ENCODE peak calls at places on chromosome 7, in seven cellular contexts. C is K562, P is HCT116, J is HepG2, U is SK-N-SH, F is H1, X is GM12878. B is an unnamed sample.

GRCh38 chr7:130910949-130911944 is 177.2 kb upstream of the KLF14 start:
- DNase-seq in C (peak), J (peak), X (no peak), U (no peak), F (no peak), P (no peak), B (no peak)

GRCh38 chr7:57769131-57769530 is 319.2 kb downstream of the ZNF716 start:
- DNase-seq in J (no peak), C (no peak), P (no peak), U (no peak), X (no peak), F (no peak), B (no peak)

GRCh38 chr7:127809285-127809702 is 157.3 kb downstream of the SND1 start:
- DNase-seq in U (peak), C (no peak), P (no peak), F (no peak), X (no peak), J (no peak), B (no peak)

GRCh38 chr7:17402628-17403278 is 104.3 kb downstream of the AHR start:
- DNase-seq in X (peak), P (no peak), J (no peak), C (no peak), U (no peak), F (no peak), B (no peak)

GRCh38 chr7:143389316-143390097 is 8.4 kb downstream of the ZYX start:
- DNase-seq in J (no peak), F (no peak), X (no peak), P (no peak), U (no peak), C (no peak), B (no peak)

GRCh38 chr7:30390872-30391646 is 87.5 kb downstream of the NOD1 start:
- DNase-seq in X (no peak), F (no peak), J (no peak), C (no peak), U (no peak), P (no peak), B (no peak)

GRCh38 chr7:128387216-128387615 is 22.6 kb downstream of the IMPDH1 start:
- DNase-seq in C (no peak), F (no peak), X (no peak), U (peak), J (no peak), P (no peak), B (no peak)

GRCh38 chr7:21076054-21076453 is 289.4 kb upstream of the SP8 start:
- DNase-seq in U (no peak), J (peak), F (no peak), C (no peak), X (no peak), P (no peak), B (no peak)

GRCh38 chr7:123230147-123230546 is 30.4 kb upstream of the SLC13A1 start:
- DNase-seq in F (no peak), X (no peak), U (no peak), P (no peak), J (no peak), C (no peak), B (no peak)

GRCh38 chr7:6227294-6227846 is 45.1 kb downstream of the CYTH3 start:
- DNase-seq in X (no peak), C (no peak), U (peak), F (no peak), P (no peak), J (no peak), B (no peak)

GRCh38 chr7:90320014-90320413 is 1.1 kb downstream of the FAM237B start:
- DNase-seq in F (no peak), U (no peak), C (no peak), X (no peak), J (no peak), P (no peak), B (no peak)

GRCh38 chr7:48638041-48638440 is 286.3 kb upstream of the CDC14C start:
- DNase-seq in U (no peak), J (no peak), F (no peak), P (no peak), C (no peak), X (no peak), B (no peak)

DNA sequence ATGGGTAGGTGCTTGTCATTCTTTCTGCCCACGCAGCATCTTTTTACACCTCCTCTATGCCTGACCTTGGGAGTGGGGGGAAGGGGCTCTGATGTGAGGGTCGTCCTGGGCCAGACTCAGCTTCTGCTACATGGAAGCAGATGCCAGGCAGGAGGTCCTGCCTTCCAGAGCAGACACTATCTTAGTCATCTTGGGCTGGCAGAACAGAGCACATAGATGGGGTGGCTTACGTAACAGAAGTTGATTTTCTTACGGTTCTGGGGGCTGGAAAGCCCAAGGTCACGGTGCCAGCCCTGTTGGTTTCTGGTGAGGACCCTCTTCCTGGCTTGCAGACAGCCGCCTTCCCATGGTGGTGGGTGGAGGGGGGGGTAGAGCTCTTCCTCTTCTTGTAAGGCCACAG is 159.0 kb downstream of the PRKAG2 start:
- DNase-seq in X (no peak), C (no peak), U (no peak), J (no peak), P (no peak), F (no peak), B (no peak)
- TF ChIP-seq JUND in X (no peak), C (no peak), U (no peak), J (no peak), P (no peak), F (no peak), B (no peak)

GRCh38 chr7:107658467-107658866 is 2.2 kb upstream of the SLC26A4 start:
- DNase-seq in J (no peak), F (no peak), U (no peak), P (no peak), X (no peak), C (no peak), B (no peak)

GRCh38 chr7:107659666-107660065 is 962 bp upstream of the SLC26A4 start:
- DNase-seq in X (no peak), P (peak), U (no peak), C (no peak), F (no peak), J (no peak), B (no peak)

GRCh38 chr7:107661081-107661864 is 645 bp downstream of the SLC26A4 start:
- DNase-seq in P (no peak), X (no peak), J (peak), C (no peak), F (peak), U (peak), B (peak)

GRCh38 chr7:107661865-107662379 is 1.3 kb downstream of the SLC26A4 start:
- DNase-seq in U (no peak), C (no peak), P (no peak), F (no peak), J (no peak), X (no peak), B (no peak)

DNA sequence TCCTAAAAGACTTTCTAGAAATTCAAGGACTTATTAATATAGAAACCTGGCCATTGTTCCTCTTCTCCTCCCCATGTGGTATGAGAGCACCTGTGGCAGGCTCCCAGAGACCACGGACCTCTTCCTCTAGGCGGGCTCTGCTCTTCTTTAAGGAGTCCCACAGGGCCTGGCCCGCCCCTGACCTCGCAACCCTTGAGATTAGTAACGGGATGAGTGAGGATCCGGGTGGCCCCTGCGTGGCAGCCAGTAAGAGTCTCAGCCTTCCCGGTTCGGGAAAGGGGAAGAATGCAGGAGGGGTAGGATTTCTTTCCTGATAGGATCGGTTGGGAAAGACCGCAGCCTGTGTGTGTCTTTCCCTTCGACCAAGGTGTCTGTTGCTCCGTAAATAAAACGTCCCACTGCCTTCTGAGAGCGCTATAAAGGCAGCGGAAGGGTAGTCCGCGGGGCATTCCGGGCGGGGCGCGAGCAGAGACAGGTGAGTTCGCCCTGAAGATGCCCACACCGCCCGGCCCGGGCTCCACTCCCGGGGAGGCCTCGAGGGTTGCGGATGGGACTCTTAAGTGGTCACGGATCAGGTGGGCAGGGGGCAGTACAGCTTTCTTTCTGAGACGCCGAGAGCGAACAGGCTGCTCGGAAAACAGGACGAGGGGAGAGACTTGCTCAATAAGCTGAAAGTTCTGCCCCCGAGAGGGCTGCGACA is at the start of gene SLC26A4:
- DNase-seq in C (no peak), F (peak), P (no peak), J (no peak), U (peak), X (no peak), B (no peak)
- TF ChIP-seq JUND in C (no peak), F (no peak), P (no peak), J (no peak), U (no peak), X (no peak), B (no peak)

DNA sequence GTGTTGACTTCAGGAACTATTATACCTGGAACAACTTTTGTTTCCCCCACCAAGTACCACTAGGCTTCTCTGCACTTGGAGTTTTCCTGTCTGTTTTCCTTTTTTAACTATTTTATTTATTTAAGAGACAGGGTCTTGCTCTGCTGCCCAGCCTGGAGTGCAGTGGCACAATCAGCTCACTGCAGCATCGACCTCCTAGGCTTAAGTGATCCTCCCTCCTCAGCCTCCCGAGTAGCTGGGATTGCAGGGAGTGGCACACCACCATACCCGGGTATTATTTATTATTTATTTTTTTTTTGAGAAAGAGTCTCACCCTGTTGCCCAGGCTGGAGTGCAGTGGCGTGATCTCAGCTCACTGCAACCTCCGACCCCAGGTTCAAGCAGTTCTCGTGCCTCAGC is 2.1 kb upstream of the GIGYF1 start:
- DNase-seq in X (no peak), U (no peak), J (no peak), P (no peak), F (no peak), C (no peak), B (no peak)
- TF ChIP-seq JUND in X (no peak), U (no peak), J (no peak), P (no peak), F (no peak), C (no peak), B (no peak)

GRCh38 chr7:2811476-2812118 is 32.5 kb downstream of the GNA12 start:
- DNase-seq in P (no peak), X (no peak), U (no peak), C (no peak), F (no peak), J (peak), B (no peak)

GRCh38 chr7:2807846-2808772 is 36.0 kb downstream of the GNA12 start:
- DNase-seq in J (no peak), F (no peak), P (no peak), U (no peak), C (no peak), X (no peak), B (no peak)

GRCh38 chr7:2810682-2811471 is 33.2 kb downstream of the GNA12 start:
- DNase-seq in F (no peak), U (no peak), C (no peak), P (no peak), X (no peak), J (no peak), B (no peak)

GRCh38 chr7:2808891-2809660 is 35.0 kb downstream of the GNA12 start:
- DNase-seq in F (no peak), J (no peak), P (no peak), C (peak), X (no peak), U (no peak), B (no peak)

GRCh38 chr7:2809903-2810628 is 34.0 kb downstream of the GNA12 start:
- DNase-seq in J (no peak), P (no peak), U (no peak), C (no peak), F (no peak), X (no peak), B (no peak)
- TF ChIP-seq JUND in J (no peak), P (no peak), U (no peak), C (no peak), F (no peak), X (no peak), B (no peak)

DNA sequence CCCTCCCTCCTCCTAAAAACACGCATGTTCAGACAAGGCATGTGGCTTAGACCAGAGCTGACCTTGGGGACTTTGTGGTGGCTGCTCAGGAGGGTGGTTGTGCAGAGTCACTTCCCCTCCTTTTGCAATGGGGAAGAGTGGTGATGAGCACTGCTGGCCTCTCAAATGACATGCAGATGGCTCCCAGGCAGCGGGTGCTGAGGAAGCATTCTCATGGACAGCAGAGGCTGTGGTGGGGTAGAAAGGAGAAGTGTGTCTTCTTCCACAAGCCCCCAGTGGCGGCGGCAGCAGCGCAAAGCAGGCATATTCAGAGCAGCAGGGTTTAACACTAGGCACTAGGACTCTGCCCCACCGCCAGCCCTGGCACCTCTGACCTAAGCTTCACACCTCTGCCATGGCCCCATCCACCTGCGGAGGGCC is 105.9 kb upstream of the ANLN start:
- DNase-seq in F (no peak), U (no peak), P (no peak), J (no peak), C (no peak), X (no peak), B (no peak)
- TF ChIP-seq JUND in F (no peak), U (no peak), P (no peak), J (no peak), C (no peak), X (no peak), B (no peak)

GRCh38 chr7:472640-472957 is 47.0 kb downstream of the PDGFA start:
- DNase-seq in X (no peak), F (no peak), C (no peak), U (no peak), J (no peak), P (no peak), B (no peak)
- TF ChIP-seq JUND in X (no peak), F (no peak), C (no peak), U (no peak), J (no peak), P (no peak), B (no peak)

GRCh38 chr7:67462781-67463191 is 466.2 kb downstream of the TYW1 start:
- DNase-seq in P (no peak), F (no peak), X (no peak), J (no peak), U (peak), C (no peak), B (peak)
- TF ChIP-seq JUND in P (no peak), F (no peak), X (no peak), J (no peak), U (no peak), C (no peak), B (no peak)